ENCODE peak calls at places on chromosomes 5 and 9, in seven cellular contexts. K, D, Z, N, Q, B and A are unnamed samples.

GRCh38 chr5:73692981-73693380 is 67.0 kb downstream of the ARHGEF28 start:
- DNase-seq in D (no peak), B (no peak), Q (no peak), N (no peak), Z (no peak), K (no peak), A (no peak)

GRCh38 chr9:98429613-98430012 is 174.2 kb upstream of the TBC1D2 start:
- DNase-seq in Z (no peak), Q (no peak), K (peak; percentile 87), N (no peak), B (no peak), D (no peak), A (no peak)

GRCh38 chr5:156522651-156523529 is 195.9 kb downstream of the SGCD start:
- DNase-seq in N (no peak), Q (no peak), K (no peak), Z (no peak), D (no peak), B (no peak), A (no peak)

GRCh38 chr9:129420721-129421120 is 200.2 kb downstream of the C9orf50 start:
- DNase-seq in D (no peak), N (no peak), Q (no peak), Z (no peak), B (no peak), K (no peak), A (no peak)

GRCh38 chr5:171537463-171537862 is 118.0 kb downstream of the FGF18 start:
- DNase-seq in N (no peak), K (no peak), Z (no peak), Q (no peak), B (no peak), D (no peak), A (no peak)

GRCh38 chr5:132456553-132457361 is 33.8 kb downstream of the IRF1 start:
- DNase-seq in N (no peak), K (peak; percentile 78), Z (peak; percentile 77), B (no peak), D (no peak), Q (no peak), A (peak; percentile 84)

GRCh38 chr9:71929223-71929622 is 17.8 kb downstream of the C9orf85 start:
- DNase-seq in Q (no peak), K (no peak), D (no peak), Z (no peak), B (peak; percentile 85), N (no peak), A (no peak)

GRCh38 chr5:139275536-139276297 is 17.8 kb upstream of the MATR3 start:
- DNase-seq in N (no peak), K (no peak), B (peak; percentile 48), Q (no peak), Z (no peak), D (no peak), A (no peak)

GRCh38 chr5:35736280-35736679 is 118.6 kb downstream of the SPEF2 start:
- DNase-seq in B (peak; percentile 45), Q (no peak), K (no peak), N (no peak), D (no peak), Z (no peak), A (no peak)

GRCh38 chr9:89428901-89429890 is 68.7 kb downstream of the SEMA4D start:
- DNase-seq in N (peak; percentile 85), Q (no peak), B (no peak), Z (no peak), D (no peak), K (no peak), A (no peak)

GRCh38 chr5:98786178-98786853 is 12.9 kb downstream of the RGMB start:
- DNase-seq in D (no peak), N (no peak), B (peak; percentile 85), Z (no peak), Q (no peak), K (peak; percentile 57), A (no peak)

GRCh38 chr5:31086839-31087415 is 106.6 kb upstream of the CDH6 start:
- DNase-seq in Q (no peak), K (no peak), Z (no peak), D (no peak), N (no peak), B (no peak), A (no peak)

GRCh38 chr5:96941140-96941539 is 5.3 kb downstream of the LNPEP start:
- DNase-seq in Z (no peak), B (no peak), Q (no peak), K (no peak), D (no peak), N (no peak), A (no peak)

GRCh38 chr5:83428890-83429289 is 42.7 kb upstream of the VCAN start:
- DNase-seq in Z (no peak), K (no peak), B (no peak), Q (no peak), N (no peak), D (no peak), A (no peak)

DNA sequence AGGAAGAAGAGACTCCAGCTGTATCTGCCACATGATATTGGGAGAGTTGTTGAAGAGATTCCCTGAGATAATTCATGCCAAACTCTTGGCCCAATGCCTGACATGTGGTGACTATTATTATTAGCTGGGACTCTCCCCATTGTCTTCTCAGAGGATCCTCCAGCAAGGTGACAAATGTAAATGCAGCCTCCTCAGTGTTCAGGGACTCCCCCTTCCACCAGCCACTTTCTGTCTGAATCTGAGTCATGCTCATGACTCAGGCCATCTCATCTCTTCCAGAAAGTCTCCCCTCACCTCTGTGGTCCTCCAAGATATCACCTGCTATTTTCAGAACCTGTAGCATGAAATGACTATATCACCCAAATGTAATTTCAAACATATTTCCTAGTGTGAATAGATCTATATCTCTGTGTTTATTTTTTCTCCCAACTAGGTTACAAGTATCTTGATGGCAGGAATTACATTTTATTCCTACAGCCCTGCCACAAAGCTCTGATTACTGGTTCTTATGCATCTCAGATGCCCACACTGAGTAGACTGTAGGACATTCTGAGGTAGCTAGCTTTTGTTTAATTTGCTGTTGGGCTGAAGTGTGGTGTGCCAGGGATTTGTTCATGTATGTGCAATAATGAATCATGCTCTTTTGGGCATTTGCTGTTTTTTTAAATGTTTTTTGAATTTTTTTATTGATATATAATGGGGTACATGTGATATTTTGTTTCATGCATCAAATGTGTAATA is 126.6 kb upstream of the IL12B start:
- DNase-seq in N (no peak), D (no peak), Z (no peak), B (peak; percentile 72), Q (no peak), K (no peak), A (no peak)
- H3K27ac ChIP-seq in N (no peak overlapping the region), D (no peak overlapping the region), Z (no peak overlapping the region), B (peak overlapping the region; percentile 43), Q (no peak overlapping the region), K (no peak overlapping the region), A (no peak overlapping the region)

DNA sequence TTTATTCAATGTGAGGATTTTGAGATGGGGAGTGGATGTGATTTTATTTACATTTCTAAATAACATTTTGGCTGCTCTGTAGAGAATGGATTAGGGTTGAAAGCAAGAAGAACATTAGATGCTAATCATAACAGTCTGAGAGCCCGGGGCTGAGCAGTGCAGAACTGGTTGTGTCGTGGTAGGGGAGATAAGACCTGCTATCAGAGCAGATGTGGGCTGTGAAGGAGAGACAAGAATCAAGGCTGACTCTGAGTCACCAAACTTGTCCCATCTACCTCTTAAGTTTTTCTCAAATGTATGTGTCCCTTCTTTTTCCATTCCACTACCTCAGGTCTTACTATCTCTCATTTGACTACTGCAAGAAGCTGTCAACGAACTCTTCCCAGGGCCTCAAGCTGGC is 35.4 kb upstream of the SLC28A3 start:
- DNase-seq in Q (no peak), K (no peak), Z (no peak), B (no peak), D (no peak), N (no peak), A (no peak)
- H3K27ac ChIP-seq in Q (no peak overlapping the region), K (no peak overlapping the region), Z (no peak overlapping the region), B (no peak overlapping the region), D (no peak overlapping the region), N (no peak overlapping the region), A (no peak overlapping the region)

GRCh38 chr9:2559212-2560152 is 62.1 kb upstream of the VLDLR start:
- DNase-seq in Z (no peak), D (no peak), B (peak; percentile 57), Q (no peak), N (no peak), K (peak; percentile 99), A (peak; percentile 46)
- H3K27ac ChIP-seq in Z (peak overlapping the region; percentile 1), D (peak overlapping the region; percentile 54), B (no peak overlapping the region), Q (no peak overlapping the region), N (no peak overlapping the region), K (no peak overlapping the region), A (peak overlapping the region; percentile 43)

GRCh38 chr9:114789006-114789405 is 16.8 kb downstream of the TNFSF15 start:
- DNase-seq in Q (no peak), B (no peak), D (no peak), K (no peak), Z (no peak), N (no peak), A (no peak)
- H3K27ac ChIP-seq in Q (peak overlapping the region; percentile 76), B (no peak overlapping the region), D (no peak overlapping the region), K (no peak overlapping the region), Z (no peak overlapping the region), N (no peak overlapping the region), A (no peak overlapping the region)

DNA sequence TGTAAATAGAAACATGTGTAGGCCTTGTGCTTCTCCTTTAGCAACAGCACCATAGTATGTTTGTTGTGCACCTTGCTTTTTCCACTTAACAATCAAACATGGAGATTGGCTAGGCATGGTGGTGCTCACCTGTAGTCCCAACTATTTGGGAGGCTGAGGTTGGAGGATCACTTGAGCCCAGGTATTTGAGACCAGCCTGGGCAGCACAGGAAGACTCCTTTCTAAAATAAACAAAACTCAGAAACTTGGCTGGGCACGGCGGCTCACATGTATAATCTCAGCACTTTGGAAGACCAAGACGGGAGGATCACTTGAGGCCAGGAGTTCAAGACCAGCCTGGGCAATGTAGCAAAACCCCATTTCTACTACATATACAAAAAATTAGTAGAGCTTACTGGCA is 948 bp upstream of the FAXDC2 start:
- DNase-seq in B (no peak), K (no peak), N (no peak), Q (no peak), D (no peak), Z (no peak), A (no peak)
- H3K27ac ChIP-seq in B (no peak overlapping the region), K (peak overlapping the region; percentile 92), N (no peak overlapping the region), Q (no peak overlapping the region), D (peak overlapping the region; percentile 67), Z (peak overlapping the region; percentile 85), A (peak overlapping the region; percentile 82)